ENCODE peak calls at places on chromosomes 3 and 15, in four cellular contexts. N, M, V and H are unnamed samples.

GRCh38 chr3:49021813-49022720 is at the start of gene NDUFAF3:
- DNase-seq in M (peak), N (peak), V (peak), H (peak)

GRCh38 chr3:172194702-172195392 is 155.5 kb downstream of the FNDC3B start:
- DNase-seq in N (no peak), M (peak), V (no peak), H (no peak)

GRCh38 chr3:149462653-149463052 is 11.8 kb upstream of the TM4SF4 start:
- DNase-seq in V (no peak), N (no peak), M (no peak), H (no peak)

GRCh38 chr15:26294062-26294689 is 431.0 kb upstream of the ATP10A start:
- DNase-seq in M (no peak), V (no peak), N (no peak), H (no peak)

GRCh38 chr15:39657714-39658113 is 76.8 kb downstream of the THBS1 start:
- DNase-seq in V (peak), M (peak), N (no peak), H (no peak)

GRCh38 chr15:68829068-68829467 is 8.4 kb upstream of the ANP32A start:
- DNase-seq in M (no peak), N (no peak), V (peak), H (no peak)

GRCh38 chr15:48475600-48476395 is 144.6 kb downstream of the DUT start:
- DNase-seq in V (no peak), N (no peak), M (no peak), H (no peak)

GRCh38 chr3:168216851-168217250 is 121.1 kb upstream of the GOLIM4 start:
- DNase-seq in N (no peak), M (no peak), V (no peak), H (no peak)

GRCh38 chr3:30435950-30436349 is 170.5 kb upstream of the TGFBR2 start:
- DNase-seq in M (no peak), V (no peak), N (no peak), H (no peak)

GRCh38 chr15:69578792-69579587 is 126.4 kb downstream of the RPLP1 start:
- DNase-seq in V (no peak), M (peak), N (no peak), H (peak)

GRCh38 chr3:188345223-188345622 is 191.3 kb downstream of the LPP start:
- DNase-seq in V (peak), M (no peak), N (no peak), H (no peak)

GRCh38 chr15:70806992-70807712 is 43.8 kb upstream of the UACA start:
- DNase-seq in V (peak), N (peak), M (no peak), H (peak)

GRCh38 chr3:116939091-116939490 is 229.5 kb downstream of the TUSC7 start:
- DNase-seq in N (no peak), V (no peak), M (no peak), H (no peak)

GRCh38 chr3:46365737-46366524 is 4.8 kb upstream of the CCR5 start:
- DNase-seq in V (no peak), M (no peak), N (no peak), H (no peak)

GRCh38 chr3:41117398-41117870 is 81.9 kb upstream of the CTNNB1 start:
- DNase-seq in N (peak), V (peak), M (peak), H (peak)

GRCh38 chr3:175288616-175289015 is 429.5 kb downstream of the NAALADL2 start:
- DNase-seq in N (no peak), V (peak), M (no peak), H (no peak)

GRCh38 chr3:61333562-61333961 is 82.3 kb upstream of the FHIT start:
- DNase-seq in M (no peak), V (no peak), N (no peak), H (no peak)

GRCh38 chr3:26118165-26118564 is 328.3 kb downstream of the OXSM start:
- DNase-seq in N (no peak), V (no peak), M (no peak), H (no peak)

GRCh38 chr15:62896969-62897486 is 145.5 kb upstream of the TPM1 start:
- DNase-seq in V (peak), N (peak), M (peak), H (peak)

GRCh38 chr15:66982816-66983215 is 82.6 kb upstream of the SMAD3 start:
- DNase-seq in M (no peak), N (no peak), V (no peak), H (no peak)

GRCh38 chr3:8987673-8988655 is 24.7 kb upstream of the RAD18 start:
- DNase-seq in V (peak), N (peak), M (peak), H (peak)

GRCh38 chr15:93307513-93307912 is 218.5 kb upstream of the RGMA start:
- DNase-seq in N (no peak), V (no peak), M (no peak), H (no peak)

GRCh38 chr15:31473384-31474058 is 146.9 kb downstream of the KLF13 start:
- DNase-seq in V (no peak), N (peak), M (no peak), H (peak)

GRCh38 chr3:27613846-27614500 is 108.2 kb downstream of the EOMES start:
- DNase-seq in M (no peak), V (no peak), N (no peak), H (no peak)

GRCh38 chr15:56806147-56806536 is 72.8 kb upstream of the ZNF280D start:
- DNase-seq in N (no peak), M (no peak), V (no peak), H (no peak)
- H3K27ac ChIP-seq in N (peak), M (peak), V (no peak), H (no peak)

GRCh38 chr15:45644437-45644836 is 9.6 kb downstream of the SQOR start:
- DNase-seq in M (no peak), N (no peak), V (no peak), H (no peak)
- H3K27ac ChIP-seq in M (peak), N (no peak), V (no peak), H (no peak)

GRCh38 chr3:133486658-133487057 is 86.8 kb downstream of the BFSP2 start:
- DNase-seq in N (no peak), M (no peak), V (no peak), H (no peak)

GRCh38 chr3:133489466-133490085 is 83.9 kb upstream of the CDV3 start:
- DNase-seq in V (no peak), M (no peak), N (no peak), H (no peak)

GRCh38 chr3:133487204-133487603 is 86.3 kb upstream of the CDV3 start:
- DNase-seq in V (no peak), N (no peak), M (no peak), H (no peak)

GRCh38 chr3:133488785-133489367 is 84.6 kb upstream of the CDV3 start:
- DNase-seq in M (peak), V (peak), N (no peak), H (no peak)

DNA sequence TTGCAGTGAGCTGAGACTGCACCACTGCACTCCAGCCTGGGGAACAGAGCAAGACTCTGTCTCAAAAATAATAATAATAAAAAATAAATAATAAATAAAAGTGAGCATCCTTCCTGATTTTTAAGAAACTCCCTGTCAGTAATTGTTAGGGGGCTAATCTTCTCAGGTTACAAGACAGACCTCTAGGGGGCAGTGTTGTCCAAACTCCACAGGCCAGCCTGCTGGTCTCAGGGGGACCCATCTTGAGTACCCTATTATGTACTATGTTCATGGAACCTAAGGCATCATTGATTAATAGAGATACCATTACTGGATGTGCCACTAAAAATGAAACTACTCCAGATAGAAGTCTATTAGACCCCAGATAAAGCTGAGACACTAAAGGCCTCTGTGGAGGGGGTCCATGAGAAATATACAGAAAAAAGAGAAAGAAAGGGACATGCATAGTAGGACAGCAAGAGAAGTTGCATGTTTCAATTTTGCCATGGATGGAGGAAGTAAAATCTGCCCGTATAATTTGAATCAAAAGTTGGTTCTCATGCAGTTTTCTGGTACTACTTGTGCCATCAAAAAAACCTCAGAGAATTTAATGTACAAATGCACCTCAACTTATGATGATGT is 85.5 kb upstream of the CDV3 start:
- DNase-seq in V (peak), M (peak), N (no peak), H (no peak)
- H3K27ac ChIP-seq in V (no peak), M (no peak), N (no peak), H (no peak)

DNA sequence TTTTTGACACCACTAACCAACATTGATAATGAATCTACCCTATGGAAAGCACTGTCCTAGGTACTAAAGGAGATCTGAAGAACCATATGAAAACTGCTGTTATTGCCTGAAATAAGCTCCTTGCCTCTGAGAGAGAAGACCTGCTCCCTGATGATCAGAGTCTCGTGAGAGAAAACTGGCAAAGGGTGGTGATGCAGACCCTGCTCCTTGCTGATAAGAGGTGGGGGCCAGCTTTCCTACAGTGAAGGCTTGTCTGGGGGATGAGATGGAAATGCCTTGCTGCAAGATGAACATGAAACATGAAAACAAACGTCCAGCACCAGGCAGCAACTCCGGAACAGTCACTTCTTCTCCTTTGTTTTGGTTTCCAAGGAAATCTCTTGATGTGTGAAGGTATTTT is 31.9 kb downstream of the RASGRP1 start:
- DNase-seq in N (no peak), V (no peak), M (no peak), H (no peak)
- H3K27ac ChIP-seq in N (no peak), V (no peak), M (no peak), H (no peak)

DNA sequence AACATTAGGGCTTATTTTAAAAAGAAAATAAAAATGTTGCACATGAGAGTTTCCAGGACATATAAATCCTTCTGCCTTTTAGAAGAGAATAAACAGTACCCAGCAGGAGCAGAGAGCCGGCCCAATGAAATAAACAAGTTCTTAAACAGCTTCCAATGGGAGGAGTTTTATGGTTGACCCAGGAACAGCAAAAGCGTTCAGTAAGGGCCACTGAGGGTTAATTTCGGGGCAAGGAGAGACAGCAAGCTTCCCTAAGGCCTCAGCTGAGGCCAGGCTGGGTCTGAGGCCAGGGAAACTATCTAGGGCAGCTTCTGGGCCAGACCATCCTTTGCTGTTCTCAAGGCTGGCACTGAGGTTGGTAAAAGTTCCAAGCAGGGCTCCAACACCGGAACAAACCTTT is 3.4 kb downstream of the PDZRN3 start:
- DNase-seq in N (peak), V (peak), M (no peak), H (no peak)
- H3K27ac ChIP-seq in N (peak), V (peak), M (no peak), H (peak)

DNA sequence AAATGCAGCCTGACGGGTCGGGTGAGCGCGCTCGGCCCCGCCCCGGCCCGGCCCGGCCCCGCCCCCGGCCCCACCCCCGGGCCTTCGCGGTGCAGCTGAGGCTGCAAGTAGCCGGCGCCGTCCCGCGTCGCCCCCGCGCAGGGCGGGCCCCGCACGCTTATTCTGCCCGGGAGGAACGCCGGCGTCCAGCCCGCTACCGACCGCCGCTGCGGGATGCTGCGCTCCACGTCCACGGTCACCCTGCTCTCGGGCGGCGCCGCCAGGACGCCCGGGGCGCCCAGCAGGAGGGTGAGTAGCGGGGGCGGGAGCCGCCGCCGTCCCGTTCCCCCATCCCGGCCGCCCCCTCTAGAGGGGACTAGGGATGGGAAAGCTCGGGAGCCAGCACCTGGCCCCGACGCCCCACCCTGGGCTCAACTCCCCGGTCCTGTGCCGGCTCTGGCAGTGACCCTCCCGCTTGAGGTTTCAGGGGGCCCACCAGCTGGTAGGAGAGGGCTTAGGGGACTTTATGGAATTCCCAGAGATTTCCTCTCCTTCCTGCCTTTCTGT is at the start of gene MYZAP:
- DNase-seq in M (peak), N (peak), V (no peak), H (peak)
- H3K27ac ChIP-seq in M (peak), N (peak), V (no peak), H (peak)

GRCh38 chr3:196774845-196775422 is 35.3 kb downstream of the PAK2 start:
- DNase-seq in V (no peak), M (peak), N (no peak), H (no peak)
- H3K27ac ChIP-seq in V (no peak), M (peak), N (no peak), H (no peak)

GRCh38 chr3:105173972-105174371 is 192.7 kb upstream of the ALCAM start:
- DNase-seq in N (no peak), M (no peak), V (no peak), H (no peak)
- H3K27ac ChIP-seq in N (no peak), M (no peak), V (no peak), H (no peak)

GRCh38 chr3:160409812-160410610 is 10.6 kb downstream of the SMC4 start:
- DNase-seq in M (no peak), N (no peak), V (peak), H (no peak)

GRCh38 chr3:160412477-160412876 is 13.0 kb downstream of the SMC4 start:
- DNase-seq in M (no peak), V (no peak), N (no peak), H (no peak)

GRCh38 chr3:160417311-160417710 is 17.9 kb downstream of the SMC4 start:
- DNase-seq in N (no peak), V (no peak), M (no peak), H (no peak)

GRCh38 chr3:160413613-160414248 is 14.3 kb downstream of the SMC4 start:
- DNase-seq in V (peak), N (peak), M (peak), H (no peak)
- H3K27ac ChIP-seq in V (no peak), N (no peak), M (no peak), H (no peak)